ENCODE peak calls at places on chromosomes 16 and 17, in five cellular contexts. One of them, this sample, is unnamed.

GRCh38 chr16:21159281-21159951 is 942 bp downstream of the LDAF1 start:
- DNase-seq in cardiac fibroblast: peak
- DNase-seq in foreskin fibroblast: peak
- DNase-seq in uterus: peak
- DNase-seq in thoracic aorta: no peak
- DNase-seq in this sample: no peak

GRCh38 chr17:7132511-7133094 is 18.0 kb upstream of the ASGR2 start:
- DNase-seq in foreskin fibroblast: no peak
- DNase-seq in cardiac fibroblast: peak
- DNase-seq in uterus: no peak
- DNase-seq in thoracic aorta: no peak
- DNase-seq in this sample: no peak

GRCh38 chr16:60074378-60074777 is 1340.3 kb upstream of the GOT2 start:
- DNase-seq in foreskin fibroblast: no peak
- DNase-seq in uterus: no peak
- DNase-seq in cardiac fibroblast: no peak
- DNase-seq in thoracic aorta: no peak
- DNase-seq in this sample: no peak

GRCh38 chr16:24013054-24013636 is 177.4 kb downstream of the PRKCB start:
- DNase-seq in foreskin fibroblast: no peak
- DNase-seq in uterus: no peak
- DNase-seq in thoracic aorta: no peak
- DNase-seq in cardiac fibroblast: no peak
- DNase-seq in this sample: no peak

GRCh38 chr16:72677662-72678447 is 370.1 kb downstream of the ZFHX3 start:
- DNase-seq in cardiac fibroblast: no peak
- DNase-seq in thoracic aorta: no peak
- DNase-seq in foreskin fibroblast: peak
- DNase-seq in uterus: no peak
- DNase-seq in this sample: no peak

GRCh38 chr16:53304334-53304733 is 129.9 kb upstream of the RBL2 start:
- DNase-seq in cardiac fibroblast: no peak
- DNase-seq in foreskin fibroblast: no peak
- DNase-seq in thoracic aorta: no peak
- DNase-seq in uterus: no peak
- DNase-seq in this sample: no peak

GRCh38 chr17:69012895-69013805 is 47.6 kb downstream of the ABCA9 start:
- DNase-seq in thoracic aorta: no peak
- DNase-seq in cardiac fibroblast: peak
- DNase-seq in foreskin fibroblast: peak
- DNase-seq in uterus: peak
- DNase-seq in this sample: no peak

GRCh38 chr17:57445051-57445450 is 188.7 kb downstream of the MSI2 start:
- DNase-seq in cardiac fibroblast: peak
- DNase-seq in thoracic aorta: no peak
- DNase-seq in uterus: no peak
- DNase-seq in foreskin fibroblast: no peak
- DNase-seq in this sample: no peak

GRCh38 chr17:57284984-57285646 is 28.8 kb downstream of the MSI2 start:
- DNase-seq in uterus: no peak
- DNase-seq in thoracic aorta: no peak
- DNase-seq in cardiac fibroblast: no peak
- DNase-seq in foreskin fibroblast: no peak
- DNase-seq in this sample: peak

GRCh38 chr17:58531661-58532554 is 17.5 kb upstream of the MTMR4 start:
- DNase-seq in foreskin fibroblast: peak
- DNase-seq in cardiac fibroblast: peak
- DNase-seq in uterus: peak
- DNase-seq in thoracic aorta: no peak
- DNase-seq in this sample: no peak

GRCh38 chr17:63032141-63032540 is 66.1 kb downstream of the TANC2 start:
- DNase-seq in thoracic aorta: no peak
- DNase-seq in cardiac fibroblast: no peak
- DNase-seq in uterus: no peak
- DNase-seq in foreskin fibroblast: no peak
- DNase-seq in this sample: no peak

GRCh38 chr17:31008374-31009035 is 37.7 kb downstream of the RNF135 start:
- DNase-seq in thoracic aorta: no peak
- DNase-seq in foreskin fibroblast: peak
- DNase-seq in cardiac fibroblast: peak
- DNase-seq in uterus: peak
- DNase-seq in this sample: no peak

GRCh38 chr16:21302454-21302853 is 24.4 kb upstream of the CRYM start:
- DNase-seq in foreskin fibroblast: peak
- DNase-seq in uterus: no peak
- DNase-seq in cardiac fibroblast: no peak
- DNase-seq in thoracic aorta: no peak
- DNase-seq in this sample: no peak

GRCh38 chr16:5905935-5906334 is 808.3 kb upstream of the EEF2KMT start:
- DNase-seq in cardiac fibroblast: no peak
- DNase-seq in foreskin fibroblast: no peak
- DNase-seq in uterus: no peak
- DNase-seq in thoracic aorta: no peak
- DNase-seq in this sample: no peak

GRCh38 chr16:87437327-87437726 is 45.2 kb downstream of the MAP1LC3B start:
- DNase-seq in cardiac fibroblast: no peak
- DNase-seq in foreskin fibroblast: no peak
- DNase-seq in thoracic aorta: no peak
- DNase-seq in uterus: no peak
- DNase-seq in this sample: no peak

GRCh38 chr16:73140944-73141343 is 93.0 kb upstream of the ZFHX3 start:
- DNase-seq in uterus: no peak
- DNase-seq in cardiac fibroblast: no peak
- DNase-seq in thoracic aorta: no peak
- DNase-seq in foreskin fibroblast: no peak
- DNase-seq in this sample: no peak

GRCh38 chr16:28873543-28874201 is 4.6 kb upstream of the ATP2A1 start:
- DNase-seq in cardiac fibroblast: no peak
- DNase-seq in thoracic aorta: no peak
- DNase-seq in uterus: no peak
- DNase-seq in foreskin fibroblast: peak
- DNase-seq in this sample: no peak

GRCh38 chr16:28859326-28859725 is 4.3 kb upstream of the SH2B1 start:
- DNase-seq in cardiac fibroblast: no peak
- DNase-seq in uterus: no peak
- DNase-seq in thoracic aorta: no peak
- DNase-seq in foreskin fibroblast: no peak
- DNase-seq in this sample: no peak

GRCh38 chr16:10938321-10938720 is 3.9 kb downstream of the DEXI start:
- DNase-seq in uterus: no peak
- DNase-seq in cardiac fibroblast: no peak
- DNase-seq in thoracic aorta: no peak
- DNase-seq in foreskin fibroblast: peak
- DNase-seq in this sample: no peak

GRCh38 chr16:88904676-88905365 is 38.4 kb upstream of the PABPN1L start:
- DNase-seq in uterus: no peak
- DNase-seq in cardiac fibroblast: no peak
- DNase-seq in foreskin fibroblast: no peak
- DNase-seq in thoracic aorta: no peak
- DNase-seq in this sample: no peak

GRCh38 chr17:4675791-4676190 is 28.1 kb downstream of the PELP1 start:
- DNase-seq in cardiac fibroblast: no peak
- DNase-seq in thoracic aorta: no peak
- DNase-seq in foreskin fibroblast: no peak
- DNase-seq in uterus: no peak
- DNase-seq in this sample: no peak

GRCh38 chr16:77977336-77977735 is 45.0 kb upstream of the CLEC3A start:
- DNase-seq in foreskin fibroblast: no peak
- DNase-seq in uterus: no peak
- DNase-seq in thoracic aorta: no peak
- DNase-seq in cardiac fibroblast: no peak
- DNase-seq in this sample: no peak

GRCh38 chr17:67157732-67158639 is 87.0 kb downstream of the HELZ start:
- DNase-seq in thoracic aorta: no peak
- DNase-seq in foreskin fibroblast: peak
- DNase-seq in cardiac fibroblast: peak
- DNase-seq in uterus: no peak
- DNase-seq in this sample: no peak

GRCh38 chr16:27326738-27327585 is 13.2 kb downstream of the IL4R start:
- DNase-seq in uterus: peak
- DNase-seq in foreskin fibroblast: peak
- DNase-seq in thoracic aorta: peak
- DNase-seq in cardiac fibroblast: peak
- DNase-seq in this sample: peak

GRCh38 chr17:56231693-56232092 is 78.4 kb downstream of the ANKFN1 start:
- DNase-seq in thoracic aorta: no peak
- DNase-seq in foreskin fibroblast: peak
- DNase-seq in uterus: no peak
- DNase-seq in cardiac fibroblast: no peak
- DNase-seq in this sample: no peak

GRCh38 chr16:64469906-64470702 is 651.8 kb downstream of the CDH11 start:
- DNase-seq in foreskin fibroblast: peak
- DNase-seq in uterus: no peak
- DNase-seq in cardiac fibroblast: peak
- DNase-seq in thoracic aorta: no peak
- DNase-seq in this sample: no peak

GRCh38 chr16:15398618-15399316 is 3.2 kb downstream of the MPV17L start:
- DNase-seq in thoracic aorta: no peak
- DNase-seq in uterus: no peak
- DNase-seq in cardiac fibroblast: no peak
- DNase-seq in foreskin fibroblast: no peak
- DNase-seq in this sample: no peak

DNA sequence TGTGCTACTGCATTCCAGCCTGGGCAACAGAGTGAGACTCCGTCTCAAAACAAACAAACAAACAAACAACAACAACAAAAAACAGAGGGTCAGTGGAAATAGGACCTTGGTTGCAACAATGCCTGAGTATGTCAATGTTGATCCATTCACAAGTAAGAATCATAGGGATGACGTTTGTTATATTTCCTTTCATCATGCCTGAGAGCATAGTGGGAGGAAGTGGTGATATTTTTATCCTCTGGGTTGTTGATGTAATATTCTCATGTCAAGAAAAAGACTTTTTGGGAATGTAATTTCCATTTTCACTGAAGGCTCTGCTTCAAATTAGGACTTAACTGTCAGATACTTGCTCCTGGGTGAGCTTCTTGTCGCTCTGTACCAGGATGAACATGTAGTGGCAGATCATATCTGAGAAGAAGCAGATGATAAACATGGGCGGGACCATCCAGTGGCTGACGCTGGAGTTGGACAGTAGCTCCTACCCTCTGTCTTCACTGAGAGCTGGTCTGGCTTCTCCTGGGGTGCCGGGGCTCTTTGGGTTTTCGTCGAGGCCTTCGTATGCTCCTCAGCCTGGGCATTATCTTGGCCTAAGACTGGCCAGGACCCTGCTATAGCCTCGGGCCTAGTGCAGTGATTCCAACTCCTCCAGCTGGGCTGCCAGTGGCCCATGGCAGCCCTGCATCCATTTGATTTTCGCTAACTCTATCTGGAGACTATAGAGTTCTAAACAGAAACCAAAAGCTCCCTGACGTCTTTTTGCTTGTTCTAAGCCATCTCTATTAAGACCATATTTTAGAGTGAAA is 19.6 kb downstream of the CYB5B start:
- DNase-seq in uterus: peak
- DNase-seq in cardiac fibroblast: peak
- DNase-seq in thoracic aorta: no peak
- DNase-seq in foreskin fibroblast: peak
- DNase-seq in this sample: no peak
- H3K4me3 ChIP-seq in uterus: peak
- H3K4me3 ChIP-seq in cardiac fibroblast: no peak
- H3K4me3 ChIP-seq in thoracic aorta: peak
- H3K4me3 ChIP-seq in foreskin fibroblast: peak
- H3K4me3 ChIP-seq in this sample: no peak

GRCh38 chr17:1109606-1110523 is 69.9 kb downstream of the ABR start:
- DNase-seq in cardiac fibroblast: no peak
- DNase-seq in foreskin fibroblast: no peak
- DNase-seq in uterus: no peak
- DNase-seq in thoracic aorta: no peak
- DNase-seq in this sample: no peak
- TF ChIP-seq CTCF in cardiac fibroblast: no peak
- TF ChIP-seq CTCF in foreskin fibroblast: no peak
- TF ChIP-seq CTCF in uterus: no peak
- TF ChIP-seq CTCF in thoracic aorta: no peak
- TF ChIP-seq CTCF in this sample: no peak

GRCh38 chr16:3045758-3046505 is 429 bp upstream of the MMP25 start:
- DNase-seq in foreskin fibroblast: no peak
- DNase-seq in thoracic aorta: no peak
- DNase-seq in cardiac fibroblast: no peak
- DNase-seq in uterus: no peak
- DNase-seq in this sample: no peak
- H3K4me3 ChIP-seq in foreskin fibroblast: peak
- H3K4me3 ChIP-seq in thoracic aorta: peak
- H3K4me3 ChIP-seq in cardiac fibroblast: peak
- H3K4me3 ChIP-seq in uterus: peak
- H3K4me3 ChIP-seq in this sample: peak

DNA sequence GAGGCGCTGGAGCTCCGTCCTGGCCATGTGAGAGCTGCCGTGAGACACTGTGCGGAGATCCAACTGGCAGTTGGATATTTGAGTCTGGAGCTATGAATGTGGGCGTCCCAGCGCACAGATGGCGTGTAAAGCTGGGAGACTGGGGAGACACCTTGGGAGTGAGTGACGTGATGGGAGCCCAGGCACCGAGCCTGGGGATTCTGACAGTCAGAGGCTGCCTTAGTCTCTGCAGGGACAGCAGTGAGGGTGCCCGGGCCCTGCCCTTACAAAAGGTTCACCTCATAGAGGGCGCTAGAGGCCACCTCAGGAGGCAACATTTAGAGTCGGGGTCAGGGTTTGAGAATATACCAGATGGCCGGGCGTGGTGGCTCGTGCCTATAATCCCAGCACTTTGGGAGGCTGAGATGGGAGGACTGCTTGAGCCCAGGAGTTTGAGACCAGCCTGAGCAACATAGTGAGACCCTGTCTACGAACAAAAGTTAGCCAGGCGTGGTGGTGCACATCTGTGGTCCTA is 194.1 kb upstream of the GSE1 start:
- DNase-seq in cardiac fibroblast: no peak
- DNase-seq in thoracic aorta: no peak
- DNase-seq in uterus: no peak
- DNase-seq in foreskin fibroblast: no peak
- DNase-seq in this sample: no peak
- TF ChIP-seq CTCF in cardiac fibroblast: no peak
- TF ChIP-seq CTCF in thoracic aorta: no peak
- TF ChIP-seq CTCF in uterus: no peak
- TF ChIP-seq CTCF in foreskin fibroblast: no peak
- TF ChIP-seq CTCF in this sample: no peak